ENCODE peak calls at places on chromosome 16, in six cellular contexts. Z is GM12878, R is A549, S is IMR-90, G is HCT116, I is H1. P is an unnamed sample.
A peak's percentile ranks its signal among the peaks of the same experiment; 100 is the strongest.

GRCh38 chr16:12646098-12646489 is 157.6 kb downstream of the CPPED1 start:
- DNase-seq in Z (no peak), S (no peak), G (no peak), R (no peak), I (no peak), P (no peak)

GRCh38 chr16:47371615-47372014 is 89.2 kb downstream of the ITFG1 start:
- DNase-seq in R (no peak), Z (no peak), G (no peak), S (no peak), I (no peak), P (no peak)

GRCh38 chr16:85565796-85566501 is 47.2 kb upstream of the GSE1 start:
- DNase-seq in I (no peak), G (no peak), Z (no peak), S (no peak), R (no peak), P (no peak)

GRCh38 chr16:73154063-73154870 is 106.3 kb upstream of the ZFHX3 start:
- DNase-seq in R (no peak), S (no peak), G (no peak), Z (no peak), I (no peak), P (no peak)

GRCh38 chr16:62638964-62639861 is 603.0 kb upstream of the CDH8 start:
- DNase-seq in G (no peak), R (no peak), S (no peak), I (no peak), Z (peak; percentile 83), P (no peak)

GRCh38 chr16:85645021-85645589 is 32.0 kb downstream of the GSE1 start:
- DNase-seq in Z (no peak), I (no peak), G (peak; percentile 75), R (no peak), S (no peak), P (no peak)

GRCh38 chr16:80117731-80118130 is 423.1 kb upstream of the DYNLRB2 start:
- DNase-seq in I (no peak), Z (no peak), S (no peak), G (no peak), R (no peak), P (no peak)

GRCh38 chr16:84380405-84380804 is 12.1 kb downstream of the ATP2C2 start:
- DNase-seq in I (no peak), G (no peak), R (no peak), Z (peak; percentile 4), S (no peak), P (no peak)

GRCh38 chr16:83137326-83137770 is 510.6 kb downstream of the CDH13 start:
- DNase-seq in R (peak; percentile 5), I (no peak), G (no peak), S (peak; percentile 83), Z (no peak), P (no peak)

GRCh38 chr16:1535391-1536291 is 2.2 kb downstream of the TMEM204 start:
- DNase-seq in S (no peak), R (no peak), G (no peak), I (no peak), Z (no peak), P (no peak)

GRCh38 chr16:85412911-85413520 is 200.1 kb upstream of the GSE1 start:
- DNase-seq in S (no peak), Z (no peak), I (peak; percentile 37), G (no peak), R (no peak), P (no peak)

GRCh38 chr16:50603206-50604064 is 55.2 kb downstream of the NKD1 start:
- DNase-seq in G (no peak), S (no peak), R (no peak), I (no peak), Z (no peak), P (no peak)

GRCh38 chr16:51573191-51573590 is 422.1 kb upstream of the SALL1 start:
- DNase-seq in G (no peak), Z (no peak), S (no peak), R (no peak), I (no peak), P (no peak)

GRCh38 chr16:55622930-55623561 is 32.7 kb upstream of the SLC6A2 start:
- DNase-seq in S (no peak), R (peak; percentile 39), Z (no peak), G (peak; percentile 15), I (peak; percentile 75), P (peak; percentile 30)

GRCh38 chr16:88389191-88389590 is 6.4 kb downstream of the ZNF469 start:
- DNase-seq in R (no peak), Z (no peak), S (no peak), I (no peak), G (no peak), P (no peak)

GRCh38 chr16:9625122-9625521 is 533.7 kb downstream of the HAPSTR1 start:
- DNase-seq in I (no peak), G (no peak), R (no peak), S (no peak), Z (no peak), P (no peak)

GRCh38 chr16:79599256-79599836 is 1.2 kb downstream of the MAF start:
- DNase-seq in G (no peak), R (peak; percentile 31), Z (no peak), I (peak; percentile 69), S (no peak), P (peak; percentile 66)

GRCh38 chr16:2977440-2977839 is 2.8 kb downstream of the PKMYT1 start:
- DNase-seq in S (no peak), G (no peak), R (no peak), Z (no peak), I (no peak), P (no peak)

GRCh38 chr16:64094170-64094960 is 1027.5 kb downstream of the CDH11 start:
- DNase-seq in R (no peak), G (no peak), S (peak; percentile 29), Z (no peak), I (no peak), P (no peak)

GRCh38 chr16:64096671-64097070 is 1025.2 kb downstream of the CDH11 start:
- DNase-seq in Z (no peak), I (no peak), G (no peak), S (no peak), R (no peak), P (no peak)

GRCh38 chr16:64092284-64092683 is 1029.6 kb downstream of the CDH11 start:
- DNase-seq in S (peak; percentile 65), R (peak; percentile 0), G (no peak), I (no peak), Z (no peak), P (no peak)

GRCh38 chr16:64098451-64098850 is 1023.4 kb downstream of the CDH11 start:
- DNase-seq in R (no peak), Z (no peak), I (no peak), S (no peak), G (no peak), P (no peak)

DNA sequence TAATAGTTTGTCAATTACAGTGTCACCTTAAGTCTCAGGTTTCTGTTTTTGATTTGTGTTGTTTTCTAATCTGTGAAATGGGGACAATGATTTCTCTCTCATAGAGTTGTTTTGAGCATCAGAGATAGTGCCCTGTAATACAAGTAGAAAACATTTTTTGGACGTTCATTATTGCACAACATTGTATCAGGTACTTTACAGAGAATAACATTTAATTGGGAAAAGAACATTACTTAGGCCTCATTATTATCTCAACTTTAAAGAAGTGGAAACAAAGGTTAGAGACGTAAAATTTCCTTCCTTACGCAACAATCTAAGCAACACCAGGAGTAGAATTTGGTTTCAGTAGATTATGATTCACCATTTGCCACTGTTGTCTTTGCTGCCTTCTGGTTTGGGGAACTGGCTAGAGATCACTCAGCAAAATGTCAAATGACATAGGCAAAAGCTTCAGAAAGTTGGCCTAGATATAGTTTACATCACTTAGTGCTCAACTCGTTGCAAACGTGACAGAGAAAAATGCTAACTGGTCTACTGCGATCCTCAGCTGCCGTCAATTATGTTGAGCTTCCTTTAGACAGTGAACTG is 1026.8 kb downstream of the CDH11 start:
- DNase-seq in Z (no peak), S (peak; percentile 33), I (no peak), R (no peak), G (no peak), P (no peak)
- TF ChIP-seq RAD21 in Z (no peak), S (no peak), I (no peak), R (no peak), G (no peak), P (no peak)

GRCh38 chr16:63890723-63891122 is 1231.1 kb downstream of the CDH11 start:
- DNase-seq in Z (no peak), R (no peak), G (no peak), S (no peak), I (no peak), P (no peak)
- TF ChIP-seq RAD21 in Z (no peak), R (no peak), G (no peak), S (no peak), I (no peak), P (no peak)

GRCh38 chr16:24624102-24624501 is 84.7 kb downstream of the RBBP6 start:
- DNase-seq in Z (no peak), R (no peak), I (no peak), G (no peak), S (no peak), P (no peak)
- TF ChIP-seq RAD21 in Z (no peak), R (no peak), I (no peak), G (no peak), S (no peak), P (no peak)

GRCh38 chr16:14510939-14511797 is 118.9 kb downstream of the PARN start:
- DNase-seq in R (peak; percentile 69), I (no peak), G (no peak), Z (no peak), S (peak; percentile 74), P (no peak)
- TF ChIP-seq RAD21 in R (no peak), I (no peak), G (no peak), Z (no peak), S (no peak), P (no peak)

DNA sequence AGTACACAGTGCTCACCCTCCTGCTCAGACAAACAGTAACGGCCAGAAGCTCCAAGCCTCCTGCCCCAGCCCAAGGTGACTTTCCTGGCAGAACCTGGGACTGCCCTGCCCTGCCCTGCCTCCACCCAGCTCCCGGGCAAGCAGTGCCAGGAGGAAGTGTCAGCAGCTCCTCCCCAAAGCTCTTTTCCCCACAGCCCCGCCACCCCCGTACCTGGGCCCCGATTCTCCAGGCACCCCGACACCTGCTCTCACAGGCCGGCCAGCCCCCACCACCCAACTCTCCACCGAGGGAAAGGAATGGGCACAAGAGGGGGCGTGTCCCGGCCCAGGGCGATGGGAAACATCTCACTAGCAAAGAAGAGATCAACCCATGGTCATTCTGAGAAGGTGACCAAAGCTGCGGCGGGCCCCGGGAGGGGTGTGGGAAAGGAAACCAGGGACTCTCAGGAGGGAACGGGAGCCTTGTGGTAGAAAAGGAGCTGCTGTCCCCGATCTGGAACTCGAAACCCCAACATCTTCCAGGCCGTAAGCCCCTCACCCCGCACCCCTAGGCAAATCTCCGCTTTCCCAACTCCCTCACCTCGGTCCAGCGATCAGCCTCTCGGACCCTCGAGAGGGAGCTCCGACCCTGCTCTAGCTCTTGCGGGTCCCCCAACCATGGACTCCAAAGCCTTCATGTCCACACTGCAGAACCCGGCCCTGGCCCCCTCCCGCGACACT is 1.2 kb downstream of the BCAR1 start:
- DNase-seq in G (no peak), S (no peak), I (no peak), Z (no peak), R (no peak), P (no peak)
- TF ChIP-seq RAD21 in G (no peak), S (peak; percentile 16), I (peak; percentile 22), Z (no peak), R (no peak), P (peak; percentile 51)

GRCh38 chr16:86676216-86676800 is 98.0 kb downstream of the FOXL1 start:
- DNase-seq in R (peak; percentile 36), I (no peak), G (peak; percentile 21), Z (no peak), S (peak; percentile 80), P (no peak)
- TF ChIP-seq RAD21 in R (no peak), I (no peak), G (no peak), Z (no peak), S (peak; percentile 9), P (no peak)

P was measured in SK-N-SH.